ENCODE peak calls at places on chromosomes 12 and 14, in seven cellular contexts. S is HepG2, W is kidney, C is A549, Z is Caco-2, T is prostate gland, O is GM12865. J is an unnamed sample.

GRCh38 chr12:51322452-51322851 is 1.5 kb downstream of the BIN2 start:
- DNase-seq in S (no peak), W (no peak), C (no peak), Z (no peak), T (no peak), O (peak; percentile 67), J (no peak)

GRCh38 chr12:19299765-19300164 is 139.5 kb upstream of the AEBP2 start:
- DNase-seq in S (no peak), W (no peak), C (no peak), Z (no peak), T (no peak), O (no peak), J (no peak)

GRCh38 chr14:100268591-100269207 is 29.8 kb downstream of the YY1 start:
- DNase-seq in S (peak; percentile 41), W (no peak), C (no peak), Z (no peak), T (no peak), O (no peak), J (no peak)

GRCh38 chr14:73403181-73403752 is 55.1 kb downstream of the NUMB start:
- DNase-seq in S (no peak), W (no peak), C (no peak), Z (no peak), T (no peak), O (no peak), J (no peak)

GRCh38 chr14:89291351-89291940 is 125.6 kb downstream of the FOXN3 start:
- DNase-seq in S (no peak), W (no peak), C (no peak), Z (no peak), T (no peak), O (no peak), J (no peak)

GRCh38 chr12:88552672-88553079 is 27.6 kb downstream of the KITLG start:
- DNase-seq in S (peak; percentile 9), W (no peak), C (peak; percentile 7), Z (no peak), T (peak; percentile 38), O (no peak), J (peak; percentile 97)

GRCh38 chr14:99601301-99601945 is 2.6 kb downstream of the CCDC85C start:
- DNase-seq in S (peak; percentile 49), W (no peak), C (no peak), Z (no peak), T (no peak), O (no peak), J (no peak)

GRCh38 chr12:84397846-84398245 is 514.8 kb downstream of the SLC6A15 start:
- DNase-seq in S (no peak), W (no peak), C (no peak), Z (no peak), T (no peak), O (no peak), J (no peak)

GRCh38 chr14:49052516-49052915 is 533.7 kb downstream of the RPS29 start:
- DNase-seq in S (no peak), W (no peak), C (no peak), Z (no peak), T (no peak), O (no peak), J (no peak)

GRCh38 chr12:68263366-68263765 is 10.0 kb upstream of the IL22 start:
- DNase-seq in S (no peak), W (no peak), C (no peak), Z (no peak), T (no peak), O (no peak), J (no peak)
- H3K4me3 ChIP-seq in S (no peak overlapping the region), W (no peak overlapping the region), C (no peak overlapping the region), Z (no peak overlapping the region), T (no peak overlapping the region), O (no peak overlapping the region), J (no peak overlapping the region)

GRCh38 chr14:93953263-93953662 is 23.1 kb downstream of the ASB2 start:
- DNase-seq in S (peak; percentile 50), W (no peak), C (no peak), Z (no peak), T (no peak), O (no peak), J (no peak)
- TF ChIP-seq CTCF in S (peak; percentile 79), W (no peak), C (no peak), Z (no peak), T (no peak), O (peak; percentile 3), J (no peak)

GRCh38 chr12:3935078-3935477 is 61.9 kb upstream of the PARP11 start:
- DNase-seq in S (no peak), W (no peak), C (no peak), Z (no peak), T (no peak), O (peak; percentile 13), J (no peak)
- H3K4me3 ChIP-seq in S (no peak overlapping the region), W (no peak overlapping the region), C (no peak overlapping the region), Z (no peak overlapping the region), T (no peak overlapping the region), O (no peak overlapping the region), J (no peak overlapping the region)

GRCh38 chr14:87745507-87746118 is 247.4 kb downstream of the GALC start:
- DNase-seq in S (peak; percentile 23), W (no peak), C (peak; percentile 12), Z (peak; percentile 45), T (no peak), O (peak; percentile 35), J (peak; percentile 8)
- TF ChIP-seq CTCF in S (peak; percentile 64), W (peak; percentile 51), C (peak; percentile 41), Z (peak; percentile 86), T (no peak), O (peak; percentile 78), J (peak; percentile 87)

DNA sequence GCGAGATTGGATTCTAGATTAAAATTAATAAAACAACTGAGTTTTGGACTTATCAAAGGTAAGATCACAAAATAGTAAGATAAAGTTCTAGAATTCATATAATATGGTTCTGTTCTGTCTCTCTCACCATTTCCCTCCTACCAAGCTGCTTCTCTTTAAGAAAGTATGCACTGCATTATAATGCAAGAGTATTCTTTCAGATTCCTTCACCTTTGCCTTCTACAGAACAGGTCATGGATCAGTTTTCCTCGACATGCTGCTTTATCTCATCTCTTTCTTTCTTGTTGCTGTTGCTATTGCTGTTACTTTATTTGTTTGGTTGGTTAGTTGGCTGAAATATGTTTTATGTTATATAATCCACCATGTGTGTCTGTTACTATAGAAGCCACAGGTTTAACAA is 357.0 kb downstream of the NAV3 start:
- DNase-seq in S (no peak), W (no peak), C (no peak), Z (no peak), T (no peak), O (no peak), J (no peak)
- H3K4me3 ChIP-seq in S (no peak overlapping the region), W (no peak overlapping the region), C (no peak overlapping the region), Z (no peak overlapping the region), T (no peak overlapping the region), O (no peak overlapping the region), J (no peak overlapping the region)